ENCODE peak calls at places on chromosomes 12 and 14, in six cellular contexts. K is GOT3, O is fibroblast of mammary gland, V is MV-4-11, P is RWPE1, D is Panc1. B is an unnamed sample.

GRCh38 chr14:49512147-49512551 is 74.0 kb downstream of the RPS29 start:
- DNase-seq in K (no peak), O (peak), V (no peak), P (peak), D (no peak), B (no peak)

GRCh38 chr12:87196329-87196728 is 832.9 kb downstream of the C12orf50 start:
- DNase-seq in K (no peak), O (peak), V (no peak), P (no peak), D (no peak), B (no peak)

GRCh38 chr14:94310248-94310647 is 12.9 kb downstream of the SERPINA6 start:
- DNase-seq in K (no peak), O (no peak), V (no peak), P (no peak), D (no peak), B (no peak)

GRCh38 chr12:93256258-93256969 is 121.3 kb upstream of the NUDT4 start:
- DNase-seq in K (no peak), O (no peak), V (no peak), P (no peak), D (no peak), B (no peak)

GRCh38 chr12:70251226-70251625 is 8.0 kb downstream of the CNOT2 start:
- DNase-seq in K (no peak), O (no peak), V (no peak), P (no peak), D (no peak), B (no peak)

GRCh38 chr12:113537041-113537750 is 65.5 kb upstream of the LHX5 start:
- DNase-seq in K (no peak), O (no peak), V (no peak), P (no peak), D (no peak), B (no peak)

GRCh38 chr12:84924956-84925355 is 12.4 kb upstream of the SLC6A15 start:
- DNase-seq in K (no peak), O (peak), V (no peak), P (no peak), D (no peak), B (no peak)

GRCh38 chr12:57260366-57260765 is 9.4 kb upstream of the STAC3 start:
- DNase-seq in K (no peak), O (no peak), V (no peak), P (no peak), D (no peak), B (no peak)

GRCh38 chr14:105473033-105473676 is 1.5 kb upstream of the CRIP2 start:
- DNase-seq in K (no peak), O (no peak), V (no peak), P (no peak), D (no peak), B (no peak)

GRCh38 chr12:104132351-104132956 is 5.6 kb downstream of the NFYB start:
- DNase-seq in K (no peak), O (no peak), V (no peak), P (no peak), D (no peak), B (no peak)

GRCh38 chr12:6752181-6752930 is 585 bp downstream of the MLF2 start:
- DNase-seq in K (no peak), O (peak), V (no peak), P (peak), D (no peak), B (no peak)

GRCh38 chr14:76080009-76080408 is 71.7 kb upstream of the GPATCH2L start:
- DNase-seq in K (no peak), O (no peak), V (no peak), P (no peak), D (no peak), B (no peak)

GRCh38 chr14:57189070-57189469 is 79.6 kb downstream of the EXOC5 start:
- DNase-seq in K (no peak), O (peak), V (no peak), P (peak), D (no peak), B (no peak)

GRCh38 chr14:101620821-101621785 is 59.8 kb downstream of the DIO3 start:
- DNase-seq in K (no peak), O (no peak), V (no peak), P (no peak), D (no peak), B (no peak)

GRCh38 chr12:74415633-74416032 is 122.0 kb upstream of the ATXN7L3B start:
- DNase-seq in K (no peak), O (peak), V (peak), P (peak), D (no peak), B (no peak)

GRCh38 chr14:70339039-70339438 is 20.4 kb downstream of the COX16 start:
- DNase-seq in K (no peak), O (no peak), V (no peak), P (no peak), D (no peak), B (no peak)

GRCh38 chr14:85172889-85173458 is 357.0 kb upstream of the FLRT2 start:
- DNase-seq in K (no peak), O (no peak), V (no peak), P (no peak), D (no peak), B (no peak)

GRCh38 chr12:28456934-28457710 is 266.9 kb downstream of the CCDC91 start:
- DNase-seq in K (no peak), O (no peak), V (no peak), P (no peak), D (no peak), B (no peak)

GRCh38 chr14:65318636-65319506 is 93.7 kb upstream of the FUT8 start:
- DNase-seq in K (no peak), O (no peak), V (peak), P (no peak), D (no peak), B (no peak)

GRCh38 chr12:113697646-113698504 is 226.2 kb upstream of the LHX5 start:
- DNase-seq in K (no peak), O (no peak), V (no peak), P (no peak), D (no peak), B (no peak)

GRCh38 chr14:95993768-95994592 is 45.2 kb upstream of the C14orf132 start:
- DNase-seq in K (no peak), O (peak), V (peak), P (peak), D (peak), B (no peak)

GRCh38 chr12:20473133-20473532 is 104.8 kb downstream of the PDE3A start:
- DNase-seq in K (no peak), O (no peak), V (no peak), P (no peak), D (no peak), B (no peak)

GRCh38 chr14:69263364-69263763 is 3.4 kb downstream of the GALNT16 start:
- DNase-seq in K (peak), O (peak), V (no peak), P (peak), D (no peak), B (peak)

GRCh38 chr12:131090254-131091210 is 136.8 kb downstream of the ADGRD1 start:
- DNase-seq in K (no peak), O (no peak), V (no peak), P (no peak), D (no peak), B (no peak)

GRCh38 chr14:22095845-22096510 is 422.4 kb upstream of the OR4E1 start:
- DNase-seq in K (no peak), O (no peak), V (no peak), P (no peak), D (no peak), B (no peak)

GRCh38 chr14:59435987-59436386 is 29.2 kb downstream of the GPR135 start:
- DNase-seq in K (no peak), O (no peak), V (peak), P (no peak), D (no peak), B (no peak)

GRCh38 chr14:62914873-62915272 is 130.4 kb downstream of the KCNH5 start:
- DNase-seq in K (no peak), O (no peak), V (no peak), P (no peak), D (no peak), B (no peak)

GRCh38 chr14:69953266-69953905 is 74.2 kb downstream of the SMOC1 start:
- DNase-seq in K (no peak), O (no peak), V (no peak), P (no peak), D (no peak), B (peak)

GRCh38 chr14:104086210-104086660 is 735 bp downstream of the ASPG start:
- DNase-seq in K (no peak), O (no peak), V (no peak), P (no peak), D (no peak), B (no peak)

GRCh38 chr12:103748875-103749274 is 92.2 kb downstream of the NT5DC3 start:
- DNase-seq in K (no peak), O (no peak), V (no peak), P (no peak), D (no peak), B (no peak)

GRCh38 chr12:1509703-1510395 is 84.5 kb downstream of the FBXL14 start:
- DNase-seq in K (no peak), O (no peak), V (no peak), P (no peak), D (no peak), B (no peak)

GRCh38 chr12:109160873-109161272 is 44.5 kb downstream of the ACACB start:
- DNase-seq in K (no peak), O (no peak), V (no peak), P (no peak), D (no peak), B (no peak)

GRCh38 chr12:86727151-86727550 is 471.0 kb upstream of the MGAT4C start:
- DNase-seq in K (no peak), O (peak), V (no peak), P (peak), D (no peak), B (no peak)

GRCh38 chr12:59067068-59067467 is 146.8 kb upstream of the LRIG3 start:
- DNase-seq in K (no peak), O (peak), V (no peak), P (peak), D (no peak), B (no peak)

GRCh38 chr12:39070775-39071174 is 165.4 kb upstream of the CPNE8 start:
- DNase-seq in K (no peak), O (no peak), V (no peak), P (no peak), D (no peak), B (no peak)

GRCh38 chr12:76804435-76804976 is 40.6 kb downstream of the ZDHHC17 start:
- DNase-seq in K (no peak), O (no peak), V (no peak), P (no peak), D (no peak), B (no peak)

GRCh38 chr14:99728981-99729451 is 44.9 kb downstream of the CYP46A1 start:
- DNase-seq in K (no peak), O (no peak), V (no peak), P (no peak), D (no peak), B (no peak)